ENCODE peak calls at places on chromosomes 13 and 19, in four cellular contexts. One of them, this sample, is unnamed.

GRCh38 chr13:40245567-40245966 is 420.9 kb downstream of the FOXO1 start:
- DNase-seq in pancreas: no peak
- DNase-seq in left lung: no peak
- DNase-seq in PC-9: no peak
- DNase-seq in this sample: no peak

GRCh38 chr13:28376604-28377003 is 118.3 kb downstream of the FLT1 start:
- DNase-seq in pancreas: no peak
- DNase-seq in left lung: no peak
- DNase-seq in PC-9: no peak
- DNase-seq in this sample: no peak

GRCh38 chr13:71864094-71864980 is 2.7 kb downstream of the DACH1 start:
- DNase-seq in pancreas: peak
- DNase-seq in left lung: peak
- DNase-seq in PC-9: no peak
- DNase-seq in this sample: peak

GRCh38 chr13:109344552-109345157 is 441.7 kb downstream of the IRS2 start:
- DNase-seq in pancreas: no peak
- DNase-seq in left lung: no peak
- DNase-seq in PC-9: no peak
- DNase-seq in this sample: no peak

GRCh38 chr13:31035162-31035951 is 102.9 kb downstream of the TEX26 start:
- DNase-seq in pancreas: no peak
- DNase-seq in left lung: no peak
- DNase-seq in PC-9: no peak
- DNase-seq in this sample: peak

GRCh38 chr13:80237646-80238045 is 103.3 kb downstream of the SPRY2 start:
- DNase-seq in pancreas: no peak
- DNase-seq in left lung: no peak
- DNase-seq in PC-9: no peak
- DNase-seq in this sample: no peak

GRCh38 chr19:57803594-57804325 is 11.0 kb downstream of the ZNF552 start:
- DNase-seq in pancreas: no peak
- DNase-seq in left lung: peak
- DNase-seq in PC-9: peak
- DNase-seq in this sample: peak

GRCh38 chr19:28443361-28443760 is 769.6 kb downstream of the UQCRFS1 start:
- DNase-seq in pancreas: no peak
- DNase-seq in left lung: no peak
- DNase-seq in PC-9: no peak
- DNase-seq in this sample: no peak

GRCh38 chr13:23007430-23007829 is 173.3 kb upstream of the SGCG start:
- DNase-seq in pancreas: no peak
- DNase-seq in left lung: no peak
- DNase-seq in PC-9: no peak
- DNase-seq in this sample: peak

GRCh38 chr13:113148407-113148806 is 10.0 kb upstream of the PROZ start:
- DNase-seq in pancreas: no peak
- DNase-seq in left lung: no peak
- DNase-seq in PC-9: no peak
- DNase-seq in this sample: no peak

GRCh38 chr19:51887522-51888498 is at the start of gene ZNF577:
- DNase-seq in pancreas: peak
- DNase-seq in left lung: peak
- DNase-seq in PC-9: no peak
- DNase-seq in this sample: peak

GRCh38 chr19:8575467-8575997 is 1.7 kb downstream of the MYO1F start:
- DNase-seq in pancreas: no peak
- DNase-seq in left lung: no peak
- DNase-seq in PC-9: peak
- DNase-seq in this sample: no peak

GRCh38 chr19:2503521-2504109 is 27.7 kb downstream of the GADD45B start:
- DNase-seq in pancreas: no peak
- DNase-seq in left lung: no peak
- DNase-seq in PC-9: peak
- DNase-seq in this sample: no peak
- H3K27ac ChIP-seq in pancreas: no peak
- H3K27ac ChIP-seq in left lung: no peak
- H3K27ac ChIP-seq in PC-9: peak
- H3K27ac ChIP-seq in this sample: no peak

GRCh38 chr13:101624210-101624922 is 171.9 kb downstream of the ITGBL1 start:
- DNase-seq in pancreas: no peak
- DNase-seq in left lung: no peak
- DNase-seq in PC-9: no peak
- DNase-seq in this sample: no peak

GRCh38 chr13:101624981-101625380 is 172.5 kb downstream of the ITGBL1 start:
- DNase-seq in pancreas: no peak
- DNase-seq in left lung: no peak
- DNase-seq in PC-9: no peak
- DNase-seq in this sample: no peak

GRCh38 chr13:101626925-101627555 is 174.6 kb downstream of the ITGBL1 start:
- DNase-seq in pancreas: no peak
- DNase-seq in left lung: no peak
- DNase-seq in PC-9: no peak
- DNase-seq in this sample: peak

GRCh38 chr13:101621099-101621498 is 168.6 kb downstream of the ITGBL1 start:
- DNase-seq in pancreas: no peak
- DNase-seq in left lung: no peak
- DNase-seq in PC-9: no peak
- DNase-seq in this sample: no peak

GRCh38 chr13:101623469-101624209 is 171.2 kb downstream of the ITGBL1 start:
- DNase-seq in pancreas: no peak
- DNase-seq in left lung: no peak
- DNase-seq in PC-9: no peak
- DNase-seq in this sample: no peak
- H3K4me3 ChIP-seq in pancreas: no peak
- H3K4me3 ChIP-seq in left lung: no peak
- H3K4me3 ChIP-seq in PC-9: peak
- H3K4me3 ChIP-seq in this sample: no peak

GRCh38 chr13:99969934-99970760 is 1.4 kb downstream of the ZIC5 start:
- DNase-seq in pancreas: peak
- DNase-seq in left lung: no peak
- DNase-seq in PC-9: peak
- DNase-seq in this sample: no peak

GRCh38 chr13:99968521-99969367 is 2.8 kb downstream of the ZIC5 start:
- DNase-seq in pancreas: peak
- DNase-seq in left lung: no peak
- DNase-seq in PC-9: peak
- DNase-seq in this sample: no peak

GRCh38 chr13:99967498-99967883 is 4.1 kb downstream of the ZIC5 start:
- DNase-seq in pancreas: no peak
- DNase-seq in left lung: no peak
- DNase-seq in PC-9: no peak
- DNase-seq in this sample: no peak

GRCh38 chr13:99969368-99969933 is 2.1 kb downstream of the ZIC5 start:
- DNase-seq in pancreas: no peak
- DNase-seq in left lung: no peak
- DNase-seq in PC-9: no peak
- DNase-seq in this sample: no peak

GRCh38 chr13:99967884-99968520 is 3.6 kb downstream of the ZIC5 start:
- DNase-seq in pancreas: no peak
- DNase-seq in left lung: no peak
- DNase-seq in PC-9: no peak
- DNase-seq in this sample: no peak
- H3K27ac ChIP-seq in pancreas: no peak
- H3K27ac ChIP-seq in left lung: no peak
- H3K27ac ChIP-seq in PC-9: peak
- H3K27ac ChIP-seq in this sample: no peak

DNA sequence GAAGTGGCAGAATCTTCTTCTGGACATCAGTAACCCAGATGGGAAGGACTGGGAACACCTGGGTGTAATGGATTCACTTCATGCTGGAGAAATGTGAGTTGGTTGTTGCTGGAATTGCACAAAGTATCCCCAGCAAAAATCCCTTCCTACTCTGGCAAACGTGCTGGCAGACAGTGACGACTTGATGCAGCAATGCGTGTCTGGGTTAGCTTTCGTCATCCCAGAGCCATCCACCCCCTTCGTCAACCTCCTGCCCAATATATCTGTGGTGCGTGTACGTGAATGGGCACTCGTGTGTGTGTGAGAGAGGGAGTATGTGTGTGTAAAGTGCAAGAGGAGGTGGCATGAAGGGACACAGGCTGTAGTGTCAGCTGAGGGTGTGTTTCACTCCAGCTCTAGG is 70.9 kb downstream of the TM9SF2 start:
- DNase-seq in pancreas: no peak
- DNase-seq in left lung: no peak
- DNase-seq in PC-9: no peak
- DNase-seq in this sample: no peak
- H3K4me3 ChIP-seq in pancreas: no peak
- H3K4me3 ChIP-seq in left lung: no peak
- H3K4me3 ChIP-seq in PC-9: no peak
- H3K4me3 ChIP-seq in this sample: no peak

This sample was measured in right cardiac atrium.